ENCODE peak calls at places on chromosome 4, in six cellular contexts. E is AG10803; F is NAMALWA; X is PC-3; D is stimulated activated CD4-positive, alpha-beta T cell treated with anti-CD3 and anti-CD28 coated beads, Interleukin-12 subunit alpha, Interleukin-12 subunit beta, amount 100 ng/mL, for 24 hours; P is stimulated activated naive B cell treated with anti-CD40 and anti-IgM and Interleukin-4, amounts not matched to agents 10 μg/mL and 1 μg/mL and 100 μg/mL, for 72 hours. O is an unnamed sample.

GRCh38 chr4:45215976-45216542 is 489.7 kb upstream of the GNPDA2 start:
- DNase-seq in E (no peak), F (no peak), X (no peak), D (no peak), P (no peak), O (no peak)

GRCh38 chr4:60241886-60242285 is 958.2 kb upstream of the ADGRL3 start:
- DNase-seq in E (no peak), F (no peak), X (no peak), D (no peak), P (no peak), O (no peak)

GRCh38 chr4:21011106-21011505 is 310.8 kb downstream of the PACRGL start:
- DNase-seq in E (no peak), F (no peak), X (no peak), D (no peak), P (no peak), O (no peak)

GRCh38 chr4:166341992-166342391 is 469.0 kb downstream of the TLL1 start:
- DNase-seq in E (no peak), F (no peak), X (no peak), D (no peak), P (no peak), O (no peak)

GRCh38 chr4:78477276-78477675 is 74.3 kb upstream of the ANXA3 start:
- DNase-seq in E (peak; percentile 43), F (no peak), X (peak; percentile 27), D (no peak), P (no peak), O (no peak)

GRCh38 chr4:87465739-87466366 is 43.5 kb downstream of the NUDT9 start:
- DNase-seq in E (peak; percentile 68), F (peak; percentile 74), X (peak; percentile 64), D (no peak), P (no peak), O (no peak)

GRCh38 chr4:154444958-154445357 is 46.6 kb downstream of the DCHS2 start:
- DNase-seq in E (no peak), F (no peak), X (no peak), D (no peak), P (no peak), O (no peak)

GRCh38 chr4:147707892-147708672 is 23.8 kb upstream of the ARHGAP10 start:
- DNase-seq in E (peak; percentile 44), F (peak; percentile 71), X (peak; percentile 64), D (no peak), P (no peak), O (no peak)

GRCh38 chr4:73901031-73901430 is 31.8 kb downstream of the CXCL1 start:
- DNase-seq in E (peak; percentile 94), F (no peak), X (no peak), D (no peak), P (no peak), O (no peak)

GRCh38 chr4:40205259-40206198 is 8.7 kb downstream of the RHOH start:
- DNase-seq in E (no peak), F (peak; percentile 84), X (no peak), D (no peak), P (peak; percentile 58), O (no peak)

GRCh38 chr4:118823471-118823870 is 12.5 kb downstream of the SEC24D start:
- DNase-seq in E (no peak), F (no peak), X (peak; percentile 63), D (no peak), P (no peak), O (no peak)

GRCh38 chr4:172986114-172986513 is 182.5 kb upstream of the GALNT7 start:
- DNase-seq in E (no peak), F (no peak), X (no peak), D (no peak), P (no peak), O (no peak)

GRCh38 chr4:113512880-113513279 is 248.7 kb downstream of the CAMK2D start:
- DNase-seq in E (no peak), F (no peak), X (no peak), D (no peak), P (no peak), O (no peak)

GRCh38 chr4:88985088-88985779 is 71.8 kb downstream of the FAM13A start:
- DNase-seq in E (peak; percentile 79), F (no peak), X (no peak), D (no peak), P (no peak), O (no peak)

GRCh38 chr4:182204042-182204441 is 39.2 kb upstream of the TENM3 start:
- DNase-seq in E (no peak), F (no peak), X (no peak), D (no peak), P (no peak), O (no peak)

GRCh38 chr4:177105526-177105925 is 204.1 kb upstream of the NEIL3 start:
- DNase-seq in E (peak; percentile 78), F (no peak), X (no peak), D (no peak), P (no peak), O (no peak)

GRCh38 chr4:102449751-102450352 is 51.3 kb upstream of the NFKB1 start:
- DNase-seq in E (peak; percentile 61), F (peak; percentile 83), X (peak; percentile 73), D (peak; percentile 18), P (peak; percentile 35), O (peak; percentile 40)

GRCh38 chr4:177225605-177226004 is 84.1 kb upstream of the NEIL3 start:
- DNase-seq in E (no peak), F (no peak), X (no peak), D (no peak), P (no peak), O (no peak)

GRCh38 chr4:61514991-61515390 is 314.9 kb downstream of the ADGRL3 start:
- DNase-seq in E (no peak), F (no peak), X (no peak), D (no peak), P (no peak), O (no peak)

GRCh38 chr4:55330241-55330640 is 15.8 kb upstream of the SRD5A3 start:
- DNase-seq in E (no peak), F (no peak), X (peak; percentile 42), D (no peak), P (no peak), O (no peak)

GRCh38 chr4:141329174-141329569 is 108.5 kb downstream of the ZNF330 start:
- DNase-seq in E (peak; percentile 93), F (no peak), X (peak; percentile 95), D (no peak), P (no peak), O (no peak)

GRCh38 chr4:173121044-173121685 is 47.4 kb upstream of the GALNT7 start:
- DNase-seq in E (peak; percentile 16), F (peak; percentile 76), X (peak; percentile 9), D (no peak), P (no peak), O (no peak)

GRCh38 chr4:77893451-77893850 is 30.8 kb downstream of the MRPL1 start:
- DNase-seq in E (no peak), F (peak; percentile 11), X (no peak), D (no peak), P (no peak), O (no peak)